ENCODE peak calls at places on chromosomes 12 and 14, in ten cellular contexts. K, C, S, N, X, A, M, V, E and B are unnamed samples.

GRCh38 chr14:100825691-100826331 is at the start of gene MEG3:
- DNase-seq in N (no peak), X (peak), E (no peak), S (no peak), V (peak), M (no peak), A (no peak), C (peak), K (no peak), B (no peak)

GRCh38 chr12:93847517-93848452 is 170.6 kb downstream of the CRADD start:
- DNase-seq in E (no peak), K (no peak), S (no peak), M (no peak), A (peak), N (no peak), C (no peak), X (no peak), V (no peak), B (no peak)

GRCh38 chr14:88793259-88793625 is 489 bp upstream of the EML5 start:
- DNase-seq in M (no peak), E (no peak), C (no peak), N (no peak), S (no peak), A (no peak), V (no peak), X (peak), K (no peak), B (no peak)

GRCh38 chr12:116839287-116839830 is 41.9 kb downstream of the HRK start:
- DNase-seq in S (no peak), E (no peak), V (no peak), A (no peak), X (no peak), K (no peak), N (no peak), C (no peak), M (no peak), B (no peak)

GRCh38 chr14:101031186-101031585 is 127.7 kb upstream of the RTL1 start:
- DNase-seq in C (no peak), E (no peak), S (no peak), X (peak), M (no peak), V (no peak), A (no peak), N (no peak), K (no peak), B (no peak)

GRCh38 chr14:91249841-91250616 is 5.5 kb upstream of the GPR68 start:
- DNase-seq in C (peak), N (no peak), K (no peak), A (peak), S (peak), X (no peak), M (no peak), V (no peak), E (peak), B (no peak)

GRCh38 chr12:22624908-22625646 is at the start of gene ETNK1:
- DNase-seq in A (peak), K (peak), V (peak), E (peak), N (peak), M (peak), S (peak), X (peak), C (peak), B (peak)

GRCh38 chr12:58728397-58728796 is 191.9 kb downstream of the LRIG3 start:
- DNase-seq in X (no peak), C (no peak), M (no peak), K (no peak), A (no peak), V (no peak), N (no peak), E (no peak), S (no peak), B (peak)

GRCh38 chr12:107014050-107014449 is 27.1 kb upstream of the MTERF2 start:
- DNase-seq in E (no peak), A (no peak), C (no peak), N (no peak), S (peak), K (no peak), X (no peak), V (no peak), M (no peak), B (no peak)

GRCh38 chr12:45214739-45215418 is 1.0 kb upstream of the ANO6 start:
- DNase-seq in S (no peak), V (no peak), A (no peak), K (no peak), M (no peak), E (no peak), N (no peak), X (peak), C (no peak), B (no peak)

GRCh38 chr14:65287264-65288131 is 125.0 kb upstream of the FUT8 start:
- DNase-seq in E (no peak), M (peak), A (peak), C (no peak), V (no peak), N (peak), S (peak), K (no peak), X (no peak), B (no peak)

GRCh38 chr12:128801879-128802391 is 21.8 kb downstream of the SLC15A4 start:
- DNase-seq in X (no peak), C (no peak), N (no peak), S (no peak), A (no peak), M (no peak), E (no peak), K (no peak), V (no peak), B (no peak)

GRCh38 chr12:28498850-28499249 is 308.6 kb downstream of the CCDC91 start:
- DNase-seq in V (no peak), C (no peak), A (no peak), S (no peak), E (no peak), X (no peak), M (no peak), K (no peak), N (no peak), B (no peak)

GRCh38 chr12:21972055-21972454 is 30.8 kb upstream of the ABCC9 start:
- DNase-seq in A (no peak), K (no peak), V (no peak), C (no peak), M (no peak), S (no peak), E (no peak), X (no peak), N (no peak), B (no peak)

GRCh38 chr12:101740566-101740965 is 1.3 kb upstream of the SYCP3 start:
- DNase-seq in K (no peak), C (no peak), N (no peak), V (no peak), S (no peak), X (no peak), A (no peak), M (no peak), E (no peak), B (no peak)

GRCh38 chr12:52440821-52441319 is 6.7 kb upstream of the KRT75 start:
- DNase-seq in A (no peak), S (no peak), X (no peak), M (no peak), V (no peak), K (no peak), C (no peak), N (no peak), E (no peak), B (no peak)

GRCh38 chr12:14994610-14995009 is 21.8 kb downstream of the PDE6H start:
- DNase-seq in X (no peak), E (no peak), A (no peak), V (no peak), K (no peak), C (no peak), N (no peak), M (no peak), S (no peak), B (no peak)

GRCh38 chr12:107247650-107248049 is 154.3 kb upstream of the CRY1 start:
- DNase-seq in S (no peak), M (no peak), E (no peak), A (no peak), N (no peak), V (no peak), C (no peak), K (no peak), X (no peak), B (no peak)

GRCh38 chr12:79063258-79063657 is 198.7 kb downstream of the SYT1 start:
- DNase-seq in V (no peak), S (no peak), M (no peak), N (no peak), C (no peak), E (no peak), K (no peak), X (no peak), A (no peak), B (no peak)